ENCODE peak calls at places on chromosomes 13 and 19, in seven cellular contexts. A, L, C, Z, E, V and T are unnamed samples.

GRCh38 chr19:46841458-46842083 is 9.1 kb downstream of the AP2S1 start:
- DNase-seq in E (no peak), A (peak; percentile 62), V (peak; percentile 52), L (no peak), C (peak; percentile 35), Z (no peak), T (peak; percentile 76)

GRCh38 chr13:49733181-49733951 is 42.1 kb upstream of the EBPL start:
- DNase-seq in A (peak; percentile 70), E (no peak), C (no peak), Z (no peak), L (no peak), V (peak; percentile 27), T (peak; percentile 38)

GRCh38 chr13:97018029-97018819 is 23.9 kb upstream of the OXGR1 start:
- DNase-seq in Z (peak; percentile 46), E (no peak), L (peak; percentile 63), C (no peak), V (peak; percentile 61), A (peak; percentile 39), T (no peak)

GRCh38 chr19:53109527-53109926 is 6.3 kb upstream of the ZNF160 start:
- DNase-seq in C (no peak), L (no peak), V (no peak), Z (no peak), A (no peak), E (no peak), T (no peak)

GRCh38 chr13:87677334-87678234 is 6.4 kb downstream of the SLITRK5 start:
- DNase-seq in L (peak; percentile 22), Z (no peak), A (no peak), C (no peak), E (no peak), V (no peak), T (peak; percentile 34)

GRCh38 chr13:29581666-29582065 is 13.8 kb downstream of the SLC7A1 start:
- DNase-seq in A (no peak), Z (no peak), L (no peak), C (no peak), E (no peak), V (no peak), T (no peak)

GRCh38 chr13:45278096-45278645 is 62.8 kb downstream of the TPT1 start:
- DNase-seq in V (no peak), E (no peak), Z (no peak), L (no peak), A (no peak), C (no peak), T (no peak)

GRCh38 chr19:55353803-55354697 is 469 bp downstream of the COX6B2 start:
- DNase-seq in A (peak; percentile 60), L (peak; percentile 85), C (peak; percentile 79), Z (no peak), E (peak; percentile 81), V (peak; percentile 43), T (peak; percentile 38)

GRCh38 chr13:102799544-102800144 is 725 bp downstream of the BIVM start:
- DNase-seq in V (peak; percentile 5), L (no peak), E (peak; percentile 69), Z (no peak), A (peak; percentile 41), C (peak; percentile 29), T (peak; percentile 54)

GRCh38 chr19:21130097-21130775 is 11.6 kb upstream of the ZNF431 start:
- DNase-seq in E (no peak), Z (no peak), C (no peak), A (peak; percentile 59), L (no peak), V (no peak), T (no peak)

GRCh38 chr13:51781246-51782022 is 22.5 kb downstream of the DHRS12 start:
- DNase-seq in L (no peak), E (no peak), V (peak; percentile 24), A (peak; percentile 31), Z (no peak), C (peak; percentile 61), T (peak; percentile 31)

GRCh38 chr13:87259479-87260083 is 411.6 kb upstream of the SLITRK5 start:
- DNase-seq in L (no peak), Z (no peak), V (no peak), A (no peak), E (no peak), C (no peak), T (no peak)

GRCh38 chr13:100550433-100550832 is 38.2 kb downstream of the GGACT start:
- DNase-seq in Z (no peak), E (no peak), V (peak; percentile 15), A (no peak), L (peak; percentile 32), C (no peak), T (peak; percentile 60)

GRCh38 chr13:94617389-94618000 is 15.8 kb downstream of the GPR180 start:
- DNase-seq in Z (no peak), C (no peak), A (no peak), L (peak; percentile 62), E (no peak), V (no peak), T (no peak)

GRCh38 chr19:58311345-58311744 is 6.2 kb downstream of the ERVK3-1 start:
- DNase-seq in A (no peak), Z (no peak), V (no peak), L (no peak), C (no peak), E (no peak), T (no peak)

GRCh38 chr13:64591981-64592380 is 2638.2 kb downstream of the PCDH9 start:
- DNase-seq in V (peak; percentile 61), A (peak; percentile 26), L (no peak), Z (no peak), E (no peak), C (no peak), T (no peak)

GRCh38 chr19:55250262-55251036 is 8.4 kb downstream of the PPP6R1 start:
- DNase-seq in E (no peak), C (no peak), Z (no peak), A (no peak), V (no peak), L (no peak), T (no peak)

GRCh38 chr13:48110132-48110868 is 15.4 kb upstream of the MED4 start:
- DNase-seq in V (no peak), C (no peak), Z (no peak), A (peak; percentile 42), L (no peak), E (no peak), T (no peak)

GRCh38 chr13:69077267-69077666 is 1030.4 kb upstream of the ATXN8OS start:
- DNase-seq in Z (no peak), E (no peak), L (no peak), A (no peak), V (no peak), C (no peak), T (no peak)

GRCh38 chr19:3075605-3076431 is 13.5 kb upstream of the TLE5 start:
- DNase-seq in A (peak; percentile 38), E (no peak), C (peak; percentile 74), V (no peak), Z (no peak), L (peak; percentile 80), T (no peak)

GRCh38 chr19:35513231-35513974 is at the start of gene DMKN:
- DNase-seq in C (no peak), Z (no peak), E (no peak), A (peak; percentile 77), V (peak; percentile 58), L (no peak), T (no peak)

GRCh38 chr19:35513975-35514809 is 743 bp upstream of the DMKN start:
- DNase-seq in Z (no peak), A (no peak), C (no peak), V (no peak), L (no peak), E (no peak), T (no peak)

GRCh38 chr19:35510626-35510964 is 2.9 kb downstream of the DMKN start:
- DNase-seq in V (no peak), Z (no peak), E (no peak), L (no peak), A (no peak), C (no peak), T (no peak)

GRCh38 chr19:35511337-35511736 is 2.1 kb downstream of the DMKN start:
- DNase-seq in C (no peak), E (no peak), V (no peak), Z (no peak), A (no peak), L (no peak), T (no peak)

DNA sequence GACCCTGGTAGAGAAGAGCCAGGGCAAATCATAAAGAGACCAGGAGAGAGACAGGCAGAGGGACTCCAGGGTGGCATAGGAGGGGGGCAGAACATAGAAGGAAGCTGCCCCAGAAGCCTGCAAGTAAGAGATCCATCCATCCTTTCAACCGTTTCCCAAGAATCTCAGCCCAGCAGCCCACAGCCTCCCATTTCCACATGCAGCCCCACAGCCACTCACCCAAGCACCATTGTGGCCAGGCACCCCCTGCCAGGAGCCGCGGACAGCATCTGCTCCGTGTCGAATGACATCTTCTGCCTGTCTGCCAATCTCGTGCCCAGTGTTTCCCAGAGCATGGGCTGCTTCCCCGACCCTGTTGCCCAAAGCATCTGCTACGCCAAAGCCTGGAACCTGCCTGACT is 618 bp downstream of the DMKN start:
- DNase-seq in Z (no peak), L (no peak), E (no peak), A (no peak), V (no peak), C (no peak), T (peak; percentile 32)
- H3K4me3 ChIP-seq in Z (no peak overlapping the region), L (no peak overlapping the region), E (no peak overlapping the region), A (no peak overlapping the region), V (no peak overlapping the region), C (no peak overlapping the region), T (no peak overlapping the region)

GRCh38 chr13:110624766-110625756 is 9.7 kb downstream of the NAXD start:
- DNase-seq in Z (no peak), L (no peak), V (no peak), E (no peak), C (peak; percentile 70), A (no peak), T (no peak)
- H3K36me3 ChIP-seq in Z (no peaks in the 10 kb centered on the region), L (no peaks in the 10 kb centered on the region), V (peaks cover 48% of the 10 kb centered on the region), E (peaks cover 27% of the 10 kb centered on the region), C (peaks cover 32% of the 10 kb centered on the region), A (peaks cover 3% of the 10 kb centered on the region), T (peaks cover 42% of the 10 kb centered on the region)

GRCh38 chr13:88704600-88705275 is 1033.6 kb downstream of the SLITRK5 start:
- DNase-seq in C (no peak), L (peak; percentile 30), Z (no peak), E (no peak), V (no peak), A (no peak), T (no peak)
- H3K4me3 ChIP-seq in C (peak overlapping the region; percentile 10), L (no peak overlapping the region), Z (peak overlapping the region; percentile 46), E (no peak overlapping the region), V (no peak overlapping the region), A (no peak overlapping the region), T (peak overlapping the region; percentile 29)

DNA sequence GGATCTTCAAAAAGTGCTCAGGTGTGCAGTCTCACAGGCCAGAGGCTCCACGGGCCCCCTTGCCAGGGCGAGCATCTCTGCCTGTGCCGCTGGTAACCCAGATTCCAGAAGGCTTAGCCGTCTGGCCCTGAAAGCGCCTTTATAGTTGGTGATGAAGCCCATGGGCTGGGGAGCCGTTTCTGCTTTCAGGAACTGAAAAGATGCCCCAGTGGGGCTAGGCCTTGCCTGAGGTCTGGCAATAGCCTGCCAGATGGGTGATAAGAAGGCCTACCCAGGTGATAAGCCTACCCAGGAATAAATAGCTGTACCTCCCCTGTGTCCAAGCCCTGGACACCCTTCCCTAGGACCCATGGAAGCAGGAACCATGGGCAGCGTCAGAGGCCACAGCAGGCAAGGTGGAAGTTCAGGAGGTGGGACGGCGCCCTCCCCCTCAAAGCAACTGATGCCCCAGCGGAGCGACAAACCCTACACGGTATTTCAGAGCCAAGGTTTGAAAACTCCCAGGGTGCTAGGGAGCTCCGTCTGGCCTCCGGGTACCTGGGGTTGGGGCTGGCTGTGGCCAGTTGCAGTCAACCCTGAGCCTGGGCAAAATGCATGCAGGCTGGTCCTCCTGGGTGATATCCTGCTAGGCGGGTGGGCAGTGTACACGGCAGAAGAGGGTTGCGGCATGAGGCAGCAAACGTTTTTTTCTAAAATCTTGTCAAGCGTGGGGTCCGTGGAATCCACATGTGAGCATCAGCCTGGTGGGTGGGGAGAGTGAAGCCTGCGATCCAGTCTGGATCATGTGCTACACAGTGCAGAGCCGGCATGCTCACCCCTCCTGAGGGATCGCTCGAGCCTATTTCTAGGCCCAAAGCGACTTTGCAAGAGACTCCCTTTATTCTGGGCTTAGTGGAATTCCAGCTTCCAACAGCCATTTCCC is 45.3 kb downstream of the ACTN4 start:
- DNase-seq in L (no peak), C (no peak), Z (no peak), A (no peak), E (no peak), V (no peak), T (no peak)
- H3K36me3 ChIP-seq in L (no peaks in the 10 kb centered on the region), C (peaks cover 15% of the 10 kb centered on the region), Z (peaks cover 15% of the 10 kb centered on the region), A (peaks cover 20% of the 10 kb centered on the region), E (peaks cover 8% of the 10 kb centered on the region), V (peaks cover 26% of the 10 kb centered on the region), T (peaks cover 91% of the 10 kb centered on the region)